ENCODE peak calls at places on chromosomes 6 and 20, in seven cellular contexts. Q is GM12878, K is H1, I is K562, W is GM12892, P is SK-N-SH, V is HepG2. H is an unnamed sample.

GRCh38 chr20:35395728-35396127 is 16.0 kb downstream of the UQCC1 start:
- DNase-seq in I (no peak), V (no peak), K (no peak), Q (no peak), P (peak; percentile 19), W (no peak), H (no peak)

GRCh38 chr6:88380618-88381288 is 214.6 kb upstream of the CNR1 start:
- DNase-seq in P (no peak), K (no peak), I (no peak), Q (no peak), V (no peak), W (no peak), H (no peak)

GRCh38 chr6:108966855-108967755 is 118.9 kb downstream of the ARMC2 start:
- DNase-seq in V (peak; percentile 43), W (no peak), P (peak; percentile 47), Q (no peak), I (no peak), K (no peak), H (no peak)

GRCh38 chr20:53750827-53751393 is 157.3 kb upstream of the ZNF217 start:
- DNase-seq in P (peak; percentile 70), W (no peak), V (no peak), K (no peak), I (no peak), Q (peak; percentile 69), H (no peak)

GRCh38 chr6:11585426-11586016 is 48.0 kb downstream of the TMEM170B start:
- DNase-seq in V (peak; percentile 55), Q (peak; percentile 32), W (no peak), K (no peak), P (peak; percentile 51), I (peak; percentile 49), H (no peak)

GRCh38 chr20:49277786-49278035 is 146 bp downstream of the ZNFX1 start:
- DNase-seq in Q (no peak), W (no peak), P (no peak), I (no peak), V (no peak), K (no peak), H (no peak)

GRCh38 chr20:5171790-5172164 is 45.0 kb downstream of the CDS2 start:
- DNase-seq in K (no peak), I (peak; percentile 27), P (no peak), W (no peak), Q (no peak), V (no peak), H (no peak)

GRCh38 chr20:44990425-44990824 is 24.1 kb downstream of the STK4 start:
- DNase-seq in Q (no peak), P (no peak), I (peak; percentile 10), W (no peak), K (no peak), V (no peak), H (no peak)

GRCh38 chr6:87794922-87795885 is 93.2 kb upstream of the AKIRIN2 start:
- DNase-seq in V (no peak), P (no peak), K (no peak), Q (no peak), W (no peak), I (no peak), H (no peak)

GRCh38 chr6:131924881-131925474 is 26.2 kb downstream of the CCN2 start:
- DNase-seq in W (no peak), P (no peak), K (no peak), I (no peak), Q (no peak), V (peak; percentile 77), H (no peak)

GRCh38 chr20:33947709-33948295 is 45.9 kb upstream of the RALY start:
- DNase-seq in K (peak; percentile 82), W (no peak), P (peak; percentile 53), Q (peak; percentile 19), I (peak; percentile 81), V (peak; percentile 83), H (peak; percentile 23)
- TF ChIP-seq TAF1 in K (no peak), W (no peak), P (no peak), Q (no peak), I (no peak), V (no peak), H (no peak)

DNA sequence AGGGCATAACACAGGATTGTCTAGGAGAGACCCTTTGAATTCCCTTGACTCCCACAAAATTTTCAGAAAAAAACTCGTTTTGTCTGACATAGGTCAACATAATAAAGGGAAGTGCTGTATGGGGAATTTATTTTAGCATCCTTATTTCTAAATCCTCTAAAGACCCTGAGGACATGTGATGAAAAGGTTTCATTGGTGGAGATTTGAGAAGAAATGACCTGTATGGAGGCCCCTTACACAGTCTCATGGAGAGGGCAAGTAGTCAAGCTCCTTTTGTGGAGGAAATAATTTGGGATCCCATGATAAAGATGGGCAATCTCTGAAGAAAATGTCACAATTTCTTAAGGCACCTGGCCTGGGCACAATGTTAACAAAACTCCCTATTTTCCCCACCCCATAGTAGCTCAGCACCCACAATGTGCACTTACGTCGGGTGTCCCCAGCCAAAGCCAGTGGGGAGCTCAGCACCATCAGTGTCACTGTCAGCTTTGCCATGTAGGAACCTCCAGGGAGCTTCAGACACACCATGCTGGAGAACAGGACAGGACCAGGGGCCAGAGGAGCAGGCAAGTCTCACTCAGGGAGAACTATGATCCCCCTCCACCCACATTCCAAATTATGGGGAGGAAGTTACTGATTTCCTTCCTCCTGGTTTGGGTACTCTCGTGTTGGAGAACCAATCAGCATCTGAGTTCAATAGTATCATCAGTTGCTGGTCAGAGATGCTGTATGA is at the start of gene HLA-DRB5:
- DNase-seq in W (no peak), K (no peak), V (no peak), Q (peak; percentile 58), P (no peak), I (no peak), H (peak; percentile 1)
- TF ChIP-seq TAF1 in W (peak; percentile 65), K (no peak), V (no peak), Q (peak; percentile 76), P (no peak), I (no peak), H (peak; percentile 89)

GRCh38 chr6:28337103-28337520 is 1.2 kb upstream of the ZSCAN31 start:
- DNase-seq in K (no peak), I (peak; percentile 38), V (no peak), P (no peak), W (no peak), Q (no peak), H (no peak)
- TF ChIP-seq TAF1 in K (no peak), I (no peak), V (no peak), P (no peak), W (no peak), Q (no peak), H (no peak)

DNA sequence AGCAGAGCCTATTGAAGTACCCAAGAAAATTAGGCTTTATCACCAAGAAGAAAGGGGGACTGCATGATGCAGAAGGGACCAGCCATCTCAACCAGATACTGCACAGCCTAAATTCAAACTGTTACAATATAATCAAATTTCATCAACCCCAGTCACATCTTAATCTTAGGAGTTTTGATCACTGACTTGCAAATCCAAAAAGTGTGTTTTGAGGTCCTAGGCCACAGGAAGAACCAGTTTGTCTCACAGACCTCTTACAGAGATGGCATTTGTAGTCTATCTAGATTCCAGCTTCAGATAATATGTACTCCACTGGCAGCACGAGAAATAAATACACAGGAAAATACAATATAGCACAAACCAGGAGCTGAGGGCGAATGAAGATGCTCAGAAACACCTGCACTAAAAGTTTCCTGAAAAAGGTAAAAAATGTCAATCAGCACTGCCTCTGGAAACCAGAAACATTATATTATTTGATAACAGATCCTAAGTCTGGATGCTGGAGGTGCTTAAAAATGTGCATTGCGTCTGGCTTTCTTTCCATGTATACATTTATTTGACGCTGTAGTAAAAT is 665 bp upstream of the BTN3A3 start:
- DNase-seq in Q (no peak), K (no peak), P (no peak), W (no peak), V (no peak), I (no peak), H (no peak)
- TF ChIP-seq TAF1 in Q (no peak), K (no peak), P (no peak), W (no peak), V (no peak), I (no peak), H (no peak)

GRCh38 chr6:146912730-146913680 is 291.2 kb upstream of the STXBP5 start:
- DNase-seq in K (no peak), P (no peak), Q (no peak), V (no peak), W (no peak), I (no peak), H (no peak)
- TF ChIP-seq TAF1 in K (no peak), P (no peak), Q (no peak), V (no peak), W (no peak), I (no peak), H (no peak)

GRCh38 chr6:112204350-112204706 is 50.0 kb downstream of the LAMA4 start:
- DNase-seq in K (no peak), P (no peak), Q (no peak), V (no peak), I (no peak), W (no peak), H (no peak)
- TF ChIP-seq TAF1 in K (no peak), P (no peak), Q (no peak), V (no peak), I (no peak), W (no peak), H (no peak)

GRCh38 chr20:42447270-42447669 is 742.4 kb downstream of the PTPRT start:
- DNase-seq in Q (no peak), P (no peak), V (no peak), I (no peak), W (no peak), K (no peak), H (no peak)
- TF ChIP-seq TAF1 in Q (no peak), P (no peak), V (no peak), I (no peak), W (no peak), K (no peak), H (no peak)

DNA sequence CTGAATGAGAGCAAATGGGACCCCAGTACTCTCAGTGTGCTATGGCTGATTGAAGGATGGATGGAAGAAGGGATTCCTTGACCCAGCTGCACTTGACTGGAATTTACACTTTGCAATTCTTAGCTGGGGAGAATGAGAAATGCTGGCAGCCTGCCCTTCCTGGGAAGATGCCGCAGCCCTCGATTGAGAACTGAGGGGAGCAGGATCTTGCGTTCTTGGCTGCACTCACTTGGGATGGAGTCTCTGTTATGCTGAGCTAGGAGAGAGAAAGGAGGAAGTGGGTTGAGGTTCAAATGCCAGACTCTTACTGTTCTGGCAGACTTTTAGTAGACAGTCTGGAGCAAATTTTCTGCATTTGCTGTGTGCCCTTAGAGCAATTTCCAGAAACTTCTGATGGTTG is 221.2 kb downstream of the FNDC1 start:
- DNase-seq in P (no peak), W (no peak), I (no peak), V (no peak), Q (no peak), K (no peak), H (no peak)
- TF ChIP-seq TAF1 in P (no peak), W (no peak), I (no peak), V (no peak), Q (no peak), K (no peak), H (no peak)

GRCh38 chr6:57072108-57072507 is 17.9 kb upstream of the ZNF451 start:
- DNase-seq in V (no peak), W (no peak), Q (no peak), K (no peak), I (no peak), P (no peak), H (no peak)
- TF ChIP-seq TAF1 in V (no peak), W (no peak), Q (no peak), K (no peak), I (no peak), P (no peak), H (no peak)

DNA sequence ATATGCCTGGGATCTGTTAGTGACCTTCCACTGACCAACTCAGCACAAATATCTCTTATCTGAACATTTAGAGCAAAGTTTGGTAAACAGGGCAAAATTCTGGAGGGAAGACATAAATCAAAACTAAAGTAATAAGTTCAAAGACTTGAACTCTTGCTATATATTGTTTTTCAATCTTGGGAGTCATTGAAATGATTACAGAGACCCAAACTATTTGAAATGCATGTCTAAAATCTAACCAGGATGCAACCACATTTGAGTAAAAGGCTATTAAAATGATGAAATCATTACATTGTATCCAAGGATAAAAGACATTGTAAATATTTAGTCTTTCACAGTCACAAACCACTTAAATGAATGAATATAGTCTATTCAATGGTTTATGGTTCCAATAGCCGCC is 256.5 kb upstream of the EPHA7 start:
- DNase-seq in K (no peak), Q (no peak), W (no peak), P (no peak), V (no peak), I (no peak), H (no peak)
- TF ChIP-seq TAF1 in K (no peak), Q (no peak), W (no peak), P (no peak), V (no peak), I (no peak), H (no peak)

H was measured in GM12891.